ENCODE peak calls at places on chromosomes 3 and 15, in six cellular contexts. D, Y, G, F, N and J are unnamed samples.
A peak's percentile ranks its signal among the peaks of the same experiment; 100 is the strongest.

GRCh38 chr15:63492541-63493077 is 11.8 kb upstream of the USP3 start:
- DNase-seq in D (no peak), Y (no peak), G (no peak), F (no peak), N (no peak), J (no peak)

GRCh38 chr15:42736178-42736792 is 643 bp downstream of the CDAN1 start:
- DNase-seq in D (no peak), Y (no peak), G (no peak), F (no peak), N (peak; percentile 43), J (no peak)

GRCh38 chr3:149186726-149187125 is 34.9 kb downstream of the CP start:
- DNase-seq in D (no peak), Y (no peak), G (no peak), F (no peak), N (no peak), J (no peak)

GRCh38 chr3:5427938-5428337 is 240.4 kb downstream of the EDEM1 start:
- DNase-seq in D (no peak), Y (no peak), G (no peak), F (no peak), N (no peak), J (no peak)

GRCh38 chr3:71305246-71306206 is 278.0 kb downstream of the FOXP1 start:
- DNase-seq in D (peak; percentile 39), Y (peak; percentile 19), G (peak; percentile 26), F (peak; percentile 4), N (peak; percentile 37), J (no peak)

GRCh38 chr3:154758109-154758868 is 321.8 kb upstream of the MME start:
- DNase-seq in D (no peak), Y (no peak), G (no peak), F (no peak), N (no peak), J (no peak)

GRCh38 chr15:25731411-25731810 is 131.7 kb downstream of the ATP10A start:
- DNase-seq in D (no peak), Y (no peak), G (no peak), F (no peak), N (no peak), J (no peak)

GRCh38 chr15:100966997-100967396 is 47.8 kb downstream of the LRRK1 start:
- DNase-seq in D (no peak), Y (no peak), G (no peak), F (no peak), N (no peak), J (no peak)

GRCh38 chr15:42048080-42048820 is 27.4 kb upstream of the PLA2G4E start:
- DNase-seq in D (no peak), Y (no peak), G (no peak), F (no peak), N (no peak), J (no peak)

GRCh38 chr15:91264651-91265351 is 164.7 kb downstream of the SV2B start:
- DNase-seq in D (no peak), Y (no peak), G (no peak), F (no peak), N (no peak), J (no peak)

GRCh38 chr3:74844428-74844827 is 230.0 kb upstream of the CNTN3 start:
- DNase-seq in D (no peak), Y (no peak), G (no peak), F (no peak), N (no peak), J (no peak)

GRCh38 chr3:42216302-42216701 is 49.7 kb downstream of the CCK start:
- DNase-seq in D (no peak), Y (no peak), G (no peak), F (no peak), N (no peak), J (no peak)

GRCh38 chr3:177795866-177796265 is 598.6 kb upstream of the TBL1XR1 start:
- DNase-seq in D (no peak), Y (no peak), G (no peak), F (no peak), N (no peak), J (no peak)

GRCh38 chr3:170740726-170741591 is 129.0 kb downstream of the RPL22L1 start:
- DNase-seq in D (no peak), Y (peak; percentile 84), G (no peak), F (no peak), N (no peak), J (no peak)

GRCh38 chr3:120182613-120183524 is 88.6 kb upstream of the GSK3B start:
- DNase-seq in D (no peak), Y (no peak), G (no peak), F (no peak), N (no peak), J (no peak)

GRCh38 chr3:76438971-76439370 is 600.9 kb upstream of the ROBO2 start:
- DNase-seq in D (no peak), Y (no peak), G (no peak), F (no peak), N (no peak), J (no peak)

GRCh38 chr3:29655016-29655415 is 374.1 kb downstream of the RBMS3 start:
- DNase-seq in D (peak; percentile 18), Y (no peak), G (no peak), F (no peak), N (no peak), J (no peak)

GRCh38 chr15:44501768-44502366 is 35.1 kb upstream of the EIF3J start:
- DNase-seq in D (peak; percentile 1), Y (no peak), G (no peak), F (no peak), N (no peak), J (no peak)

GRCh38 chr3:115913069-115913686 is 289.9 kb downstream of the GAP43 start:
- DNase-seq in D (no peak), Y (no peak), G (no peak), F (no peak), N (no peak), J (no peak)

GRCh38 chr15:70320077-70320830 is 222.5 kb upstream of the TLE3 start:
- DNase-seq in D (no peak), Y (no peak), G (no peak), F (no peak), N (no peak), J (no peak)

GRCh38 chr3:192063570-192063969 is 602.6 kb downstream of the PYDC2 start:
- DNase-seq in D (no peak), Y (peak; percentile 20), G (no peak), F (no peak), N (peak; percentile 26), J (no peak)

GRCh38 chr15:70351941-70352774 is 254.4 kb upstream of the TLE3 start:
- DNase-seq in D (no peak), Y (no peak), G (no peak), F (no peak), N (no peak), J (no peak)

GRCh38 chr3:15287565-15288330 is 44.6 kb downstream of the SH3BP5 start:
- DNase-seq in D (no peak), Y (peak; percentile 59), G (no peak), F (no peak), N (no peak), J (no peak)

GRCh38 chr3:106263556-106263955 is 394.7 kb upstream of the CBLB start:
- DNase-seq in D (no peak), Y (no peak), G (no peak), F (no peak), N (no peak), J (no peak)

GRCh38 chr3:52406791-52407510 is 38.0 kb downstream of the SEMA3G start:
- DNase-seq in D (no peak), Y (no peak), G (no peak), F (no peak), N (no peak), J (no peak)

GRCh38 chr15:47718474-47719440 is 1.5 kb downstream of the SEMA6D start:
- DNase-seq in D (no peak), Y (peak; percentile 65), G (no peak), F (no peak), N (peak; percentile 58), J (no peak)

GRCh38 chr3:123536153-123536895 is 48.5 kb downstream of the HACD2 start:
- DNase-seq in D (no peak), Y (no peak), G (no peak), F (no peak), N (no peak), J (no peak)

GRCh38 chr15:90857883-90858443 is 10.4 kb upstream of the FURIN start:
- DNase-seq in D (no peak), Y (no peak), G (no peak), F (no peak), N (no peak), J (no peak)

GRCh38 chr15:85642693-85643058 is 152.0 kb downstream of the KLHL25 start:
- DNase-seq in D (no peak), Y (no peak), G (no peak), F (no peak), N (no peak), J (no peak)

GRCh38 chr3:30342319-30343060 is 263.9 kb upstream of the TGFBR2 start:
- DNase-seq in D (no peak), Y (no peak), G (no peak), F (no peak), N (no peak), J (no peak)

GRCh38 chr3:29354894-29355293 is 74.0 kb downstream of the RBMS3 start:
- DNase-seq in D (no peak), Y (no peak), G (no peak), F (no peak), N (no peak), J (no peak)

GRCh38 chr15:82919231-82919886 is 33.2 kb downstream of the HOMER2 start:
- DNase-seq in D (no peak), Y (no peak), G (no peak), F (no peak), N (peak; percentile 48), J (no peak)

GRCh38 chr15:90037961-90038633 is 37.0 kb downstream of the ZNF710 start:
- DNase-seq in D (no peak), Y (no peak), G (no peak), F (peak; percentile 14), N (peak; percentile 30), J (peak; percentile 57)

GRCh38 chr3:189652042-189652441 is 20.9 kb downstream of the TP63 start:
- DNase-seq in D (no peak), Y (no peak), G (no peak), F (no peak), N (peak; percentile 25), J (no peak)

GRCh38 chr3:143016321-143016972 is 15.1 kb downstream of the U2SURP start:
- DNase-seq in D (no peak), Y (no peak), G (no peak), F (no peak), N (no peak), J (no peak)